ENCODE peak calls at places on chromosomes 7 and 10, in seven cellular contexts. A, H, S, I, L, P and N are unnamed samples.

GRCh38 chr7:51075681-51076580 is 240.7 kb downstream of the COBL start:
- DNase-seq in A (no peak), H (no peak), S (no peak), I (no peak), L (no peak), P (no peak), N (no peak)

GRCh38 chr10:88392222-88392621 is 190.9 kb downstream of the RNLS start:
- DNase-seq in A (no peak), H (no peak), S (no peak), I (no peak), L (no peak), P (no peak), N (no peak)

GRCh38 chr7:36469236-36469635 is 79.6 kb downstream of the ANLN start:
- DNase-seq in A (no peak), H (no peak), S (no peak), I (no peak), L (no peak), P (no peak), N (no peak)

GRCh38 chr7:150524018-150524417 is 9.3 kb downstream of the GIMAP7 start:
- DNase-seq in A (no peak), H (no peak), S (no peak), I (no peak), L (no peak), P (no peak), N (no peak)

GRCh38 chr10:74949843-74950765 is 123.7 kb downstream of the KAT6B start:
- DNase-seq in A (no peak), H (no peak), S (no peak), I (peak; percentile 42), L (no peak), P (no peak), N (peak; percentile 21)

GRCh38 chr10:963186-963585 is 25.0 kb upstream of the GTPBP4 start:
- DNase-seq in A (no peak), H (no peak), S (no peak), I (no peak), L (no peak), P (no peak), N (no peak)

GRCh38 chr7:44824894-44825526 is 22.9 kb downstream of the H2AZ2 start:
- DNase-seq in A (no peak), H (peak; percentile 27), S (no peak), I (peak; percentile 51), L (no peak), P (no peak), N (peak; percentile 54)

GRCh38 chr7:48087349-48087748 is 1.7 kb upstream of the UPP1 start:
- DNase-seq in A (no peak), H (no peak), S (no peak), I (no peak), L (no peak), P (no peak), N (peak; percentile 61)

GRCh38 chr7:106375499-106375898 is 90.7 kb upstream of the NAMPT start:
- DNase-seq in A (no peak), H (no peak), S (no peak), I (no peak), L (no peak), P (no peak), N (no peak)

GRCh38 chr10:24448351-24449009 is 239.5 kb downstream of the KIAA1217 start:
- DNase-seq in A (no peak), H (no peak), S (no peak), I (peak; percentile 25), L (no peak), P (no peak), N (no peak)